ENCODE peak calls at places on chromosomes 7 and 10, in four cellular contexts. X, Y, W and M are unnamed samples.

GRCh38 chr10:110410329-110411046 is 87.2 kb upstream of the DUSP5 start:
- DNase-seq in X (peak; percentile 91), Y (peak; percentile 95), W (no peak), M (no peak)

GRCh38 chr10:5423774-5424173 is 11.4 kb downstream of the NET1 start:
- DNase-seq in X (no peak), Y (peak; percentile 15), W (no peak), M (no peak)

GRCh38 chr7:146831875-146832274 is 715.3 kb downstream of the CNTNAP2 start:
- DNase-seq in X (no peak), Y (no peak), W (peak; percentile 12), M (no peak)

GRCh38 chr7:113891031-113891350 is 27.8 kb downstream of the PPP1R3A start:
- DNase-seq in X (no peak), Y (no peak), W (no peak), M (no peak)

GRCh38 chr10:27513451-27514191 is 9.5 kb downstream of the RAB18 start:
- DNase-seq in X (peak; percentile 43), Y (peak; percentile 58), W (no peak), M (no peak)

GRCh38 chr10:28624351-28624750 is 53.0 kb upstream of the BAMBI start:
- DNase-seq in X (no peak), Y (no peak), W (no peak), M (peak; percentile 5)

GRCh38 chr7:28276303-28276702 is 95.7 kb upstream of the JAZF1 start:
- DNase-seq in X (no peak), Y (no peak), W (no peak), M (no peak)

GRCh38 chr10:118501637-118502440 is 93.6 kb downstream of the PRLHR start:
- DNase-seq in X (peak; percentile 6), Y (peak; percentile 77), W (no peak), M (no peak)

GRCh38 chr7:6655636-6656385 is 18.7 kb downstream of the ZNF316 start:
- DNase-seq in X (no peak), Y (no peak), W (no peak), M (no peak)

GRCh38 chr10:17951868-17952371 is at the start of gene SLC39A12:
- DNase-seq in X (no peak), Y (peak; percentile 50), W (no peak), M (no peak)

GRCh38 chr10:588246-589165 is 101.0 kb downstream of the DIP2C start:
- DNase-seq in X (peak; percentile 97), Y (no peak), W (no peak), M (no peak)

GRCh38 chr7:101538596-101539459 is 90.3 kb downstream of the MYL10 start:
- DNase-seq in X (peak; percentile 73), Y (peak; percentile 92), W (peak; percentile 7), M (no peak)

GRCh38 chr7:45070254-45070642 is 18.5 kb downstream of the NACAD start:
- DNase-seq in X (peak; percentile 50), Y (no peak), W (peak; percentile 27), M (no peak)

GRCh38 chr7:25032774-25033743 is 53.1 kb upstream of the OSBPL3 start:
- DNase-seq in X (peak; percentile 44), Y (peak; percentile 29), W (no peak), M (no peak)